ENCODE peak calls at places on chromosomes 12 and 14, in ten cellular contexts. D is stomach, L is esophagus squamous epithelium, F is ovary, W is upper lobe of right lung, A is lung, N is small intestine, K is transverse colon, B is fibroblast of lung, Q is AG04450. O is an unnamed sample. For H3K9me3, the result is how much of the 10 kb centered on the place peaks cover.

GRCh38 chr12:128784030-128784770 is 39.6 kb downstream of the SLC15A4 start:
- DNase-seq in N (no peak), B (no peak), Q (no peak), K (no peak), A (no peak), D (no peak), L (no peak), W (peak), F (no peak), O (no peak)

GRCh38 chr14:72525087-72525909 is 368.6 kb downstream of the DPF3 start:
- DNase-seq in W (no peak), A (no peak), K (no peak), B (no peak), L (no peak), F (no peak), D (no peak), N (no peak), Q (no peak), O (no peak)

GRCh38 chr14:97276573-97276972 is 479.4 kb downstream of the VRK1 start:
- DNase-seq in K (no peak), W (no peak), Q (no peak), B (no peak), A (no peak), L (no peak), F (no peak), N (no peak), D (no peak), O (no peak)

GRCh38 chr12:104423809-104424208 is 32.9 kb upstream of the CHST11 start:
- DNase-seq in Q (no peak), B (no peak), N (no peak), L (no peak), W (no peak), K (no peak), A (no peak), D (no peak), F (no peak), O (no peak)

GRCh38 chr12:127809236-127809635 is 457.7 kb upstream of the TMEM132C start:
- DNase-seq in K (no peak), B (no peak), W (no peak), Q (no peak), N (no peak), D (no peak), A (no peak), L (no peak), F (no peak), O (no peak)

GRCh38 chr12:56528836-56529235 is 7.2 kb downstream of the RBMS2 start:
- DNase-seq in W (no peak), N (no peak), K (no peak), F (no peak), A (no peak), Q (peak), B (peak), L (no peak), D (no peak), O (no peak)

GRCh38 chr14:32940066-32940651 is 1.5 kb downstream of the NPAS3 start:
- DNase-seq in W (no peak), L (no peak), N (no peak), F (no peak), Q (no peak), A (no peak), K (no peak), D (no peak), B (peak), O (no peak)

GRCh38 chr12:124761876-124762275 is 101.8 kb downstream of the SCARB1 start:
- DNase-seq in F (no peak), L (no peak), D (no peak), W (no peak), B (no peak), A (no peak), N (no peak), K (no peak), Q (no peak), O (no peak)

GRCh38 chr12:113468365-113469223 is 3.1 kb downstream of the LHX5 start:
- DNase-seq in L (no peak), A (no peak), B (no peak), N (no peak), D (no peak), K (no peak), Q (no peak), F (no peak), W (no peak), O (no peak)

GRCh38 chr12:16238661-16239060 is 38.8 kb downstream of the SLC15A5 start:
- DNase-seq in B (no peak), D (no peak), K (no peak), W (no peak), A (no peak), L (no peak), F (no peak), Q (no peak), N (no peak), O (no peak)

GRCh38 chr14:68682166-68683103 is 110.4 kb downstream of the ZFP36L1 start:
- DNase-seq in D (no peak), W (peak), B (peak), N (peak), A (peak), L (no peak), Q (peak), K (peak), F (peak), O (no peak)

GRCh38 chr12:119544780-119545625 is 48.6 kb upstream of the TMEM233 start:
- DNase-seq in L (no peak), B (peak), N (peak), W (no peak), Q (peak), F (peak), K (peak), D (peak), A (peak), O (peak)

GRCh38 chr14:65255583-65256443 is 153.5 kb upstream of the MAX start:
- DNase-seq in W (peak), B (no peak), Q (no peak), A (peak), F (no peak), N (peak), D (peak), K (peak), L (no peak), O (no peak)

GRCh38 chr12:75790219-75790618 is 241.4 kb downstream of the PHLDA1 start:
- DNase-seq in A (no peak), L (no peak), W (no peak), B (no peak), N (no peak), Q (no peak), D (no peak), F (no peak), K (no peak), O (no peak)

GRCh38 chr12:104695453-104696148 is 238.9 kb downstream of the CHST11 start:
- DNase-seq in F (no peak), L (no peak), N (no peak), A (no peak), K (peak), W (no peak), Q (peak), D (no peak), B (peak), O (no peak)

GRCh38 chr12:115437061-115437567 is 753.1 kb upstream of the TBX3 start:
- DNase-seq in W (no peak), N (no peak), L (no peak), D (no peak), F (no peak), Q (no peak), A (no peak), B (no peak), K (no peak), O (no peak)

GRCh38 chr14:105884808-105885281 is 358.5 kb downstream of the TMEM121 start:
- DNase-seq in A (no peak), L (no peak), F (peak), D (peak), Q (no peak), W (no peak), N (no peak), K (no peak), B (no peak), O (no peak)

GRCh38 chr12:4786795-4787194 is 66.6 kb downstream of the GALNT8 start:
- DNase-seq in B (no peak), L (no peak), N (no peak), W (no peak), F (no peak), A (no peak), Q (no peak), K (no peak), D (no peak), O (no peak)

GRCh38 chr12:120263725-120264040 is 1.8 kb downstream of the PXN start:
- DNase-seq in Q (no peak), N (peak), W (no peak), K (no peak), L (no peak), A (no peak), D (no peak), F (no peak), B (no peak), O (no peak)

GRCh38 chr12:111268738-111269572 is 99.9 kb downstream of the PHETA1 start:
- DNase-seq in F (no peak), Q (no peak), W (no peak), D (no peak), N (no peak), K (no peak), L (no peak), A (no peak), B (no peak), O (no peak)

GRCh38 chr12:47767197-47767724 is 5.8 kb upstream of the SLC48A1 start:
- DNase-seq in F (no peak), A (peak), Q (no peak), D (peak), B (peak), N (peak), K (peak), W (no peak), L (no peak), O (peak)

GRCh38 chr12:5748027-5748426 is 197.0 kb downstream of the ANO2 start:
- DNase-seq in D (no peak), A (no peak), N (no peak), L (no peak), K (no peak), F (no peak), B (no peak), Q (no peak), W (no peak), O (no peak)

GRCh38 chr14:80959448-80960006 is 4.1 kb downstream of the TSHR start:
- DNase-seq in A (no peak), B (no peak), W (no peak), D (no peak), Q (no peak), K (peak), F (no peak), L (peak), N (peak), O (no peak)

GRCh38 chr12:1676043-1676442 is 14.8 kb upstream of the ADIPOR2 start:
- DNase-seq in Q (no peak), D (no peak), W (no peak), K (no peak), F (no peak), B (no peak), L (no peak), N (no peak), A (no peak), O (no peak)

GRCh38 chr12:1680804-1681492 is 9.9 kb upstream of the ADIPOR2 start:
- DNase-seq in L (no peak), F (no peak), Q (no peak), D (no peak), B (no peak), K (peak), A (no peak), N (peak), W (no peak), O (no peak)

GRCh38 chr12:1681493-1681807 is 9.4 kb upstream of the ADIPOR2 start:
- DNase-seq in K (no peak), N (no peak), A (no peak), W (no peak), F (no peak), L (no peak), D (no peak), B (no peak), Q (no peak), O (no peak)
- H3K9me3 ChIP-seq in K (under half), N (under half), A (under half), W (under half), F (under half), L (under half), D (under half), B (under half), Q (under half), O (under half)

DNA sequence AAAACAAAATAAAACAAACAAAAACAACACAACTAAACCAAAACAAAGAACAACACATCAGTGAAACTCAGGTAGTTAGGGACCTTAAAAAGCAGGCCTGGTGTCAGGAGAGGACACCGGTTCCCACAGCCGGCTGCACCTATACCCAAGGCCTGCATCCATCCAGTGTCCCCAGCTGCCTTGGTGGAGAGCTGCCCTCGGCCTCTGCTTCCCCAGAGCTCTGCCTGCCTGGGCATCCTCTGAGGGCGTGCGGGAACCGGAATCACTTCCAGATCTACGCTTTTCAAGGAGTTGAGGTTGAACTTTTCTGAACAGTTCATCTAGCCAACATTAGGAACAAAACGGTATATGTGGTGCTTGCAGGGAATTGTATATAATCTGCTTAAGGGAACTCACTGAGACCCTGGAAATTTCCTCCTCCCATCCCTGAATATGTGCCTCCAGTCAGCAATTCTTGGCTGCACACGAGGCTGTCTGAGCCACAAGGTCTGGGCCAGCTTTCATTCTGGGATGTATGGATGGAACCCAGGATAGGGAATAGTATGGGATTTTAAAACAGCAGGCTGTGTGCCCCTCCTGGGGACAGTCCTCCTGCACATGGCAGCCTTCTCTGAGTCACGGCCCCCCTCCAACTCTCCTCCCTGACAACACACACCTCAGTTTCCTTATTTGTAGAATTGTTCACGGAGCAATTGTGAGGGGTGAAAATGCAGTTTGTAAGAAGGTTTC is 319.0 kb upstream of the RTL1 start:
- DNase-seq in L (no peak), D (no peak), W (no peak), A (no peak), Q (no peak), F (no peak), N (no peak), B (no peak), K (no peak), O (no peak)
- H3K4me3 ChIP-seq in L (no peak), D (no peak), W (no peak), A (no peak), Q (no peak), F (no peak), N (no peak), B (no peak), K (no peak), O (no peak)

GRCh38 chr12:17810399-17810798 is 279.6 kb downstream of the RERGL start:
- DNase-seq in Q (no peak), B (no peak), F (no peak), D (no peak), W (no peak), N (no peak), K (no peak), A (no peak), L (no peak), O (no peak)
- H3K9me3 ChIP-seq in Q (under half), B (under half), F (under half), D (under half), W (under half), N (under half), K (under half), A (under half), L (under half), O (under half)

DNA sequence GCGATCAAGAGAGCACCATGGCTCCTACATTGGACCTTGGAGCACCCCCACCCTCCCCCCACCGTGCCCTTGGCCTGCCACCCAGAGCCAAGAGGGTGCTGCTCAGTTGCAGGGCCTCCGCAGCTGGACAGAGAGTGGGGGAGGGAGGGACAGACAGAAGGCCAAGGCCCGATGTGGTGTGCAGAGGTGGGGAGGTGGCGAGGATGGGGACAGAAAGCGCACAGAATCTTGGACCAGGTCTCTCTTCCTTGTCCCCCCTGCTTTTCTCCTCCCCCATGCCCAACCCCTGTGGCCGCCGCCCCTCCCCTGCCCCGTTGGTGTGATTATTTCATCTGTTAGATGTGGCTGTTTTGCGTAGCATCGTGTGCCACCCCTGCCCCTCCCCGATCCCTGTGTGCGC is 1.8 kb upstream of the RNU7-1 start:
- DNase-seq in B (no peak), A (no peak), W (no peak), F (peak), N (no peak), K (no peak), D (no peak), L (no peak), Q (no peak), O (no peak)
- H3K4me3 ChIP-seq in B (no peak), A (no peak), W (no peak), F (no peak), N (no peak), K (no peak), D (no peak), L (no peak), Q (no peak), O (no peak)

GRCh38 chr14:20195911-20196310 is 5.2 kb downstream of the OR11G2 start:
- DNase-seq in Q (no peak), K (no peak), B (no peak), A (no peak), L (no peak), W (no peak), D (no peak), N (no peak), F (no peak), O (no peak)

GRCh38 chr14:20194101-20194500 is 3.4 kb downstream of the OR11G2 start:
- DNase-seq in W (no peak), K (no peak), F (no peak), B (no peak), Q (no peak), D (no peak), N (no peak), L (no peak), A (no peak), O (no peak)

GRCh38 chr14:20191396-20191795 is 700 bp downstream of the OR11G2 start:
- DNase-seq in Q (no peak), F (no peak), L (no peak), K (no peak), A (no peak), D (no peak), W (no peak), N (no peak), B (no peak), O (no peak)

GRCh38 chr14:20190596-20190995 is at the start of gene OR11G2:
- DNase-seq in B (no peak), F (no peak), L (no peak), K (no peak), D (no peak), Q (no peak), A (no peak), W (no peak), N (no peak), O (no peak)
- H3K9me3 ChIP-seq in B (under half), F (under half), L (under half), K (under half), D (under half), Q (under half), A (under half), W (under half), N (under half), O (under half)

DNA sequence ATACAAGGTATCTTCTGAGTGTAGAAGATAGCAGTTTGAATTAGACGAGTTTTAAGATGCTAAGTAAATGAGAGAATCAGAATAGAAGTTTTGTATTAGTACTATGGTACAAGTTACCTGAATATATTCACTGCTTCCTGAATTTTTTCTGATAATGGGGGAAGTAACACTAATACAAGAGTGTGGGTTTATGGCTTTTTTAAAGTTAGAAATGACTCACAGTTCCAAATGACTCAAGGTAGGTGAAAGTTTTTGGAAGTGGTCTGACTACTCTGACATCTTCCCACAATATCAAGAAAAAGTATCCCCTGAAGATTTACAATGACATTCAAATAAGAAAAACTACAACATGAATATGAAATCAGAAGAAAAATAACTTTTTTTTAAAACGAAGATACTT is 123.7 kb upstream of the GARIN6 start:
- DNase-seq in A (no peak), B (no peak), K (no peak), L (no peak), D (no peak), N (no peak), W (no peak), Q (no peak), F (no peak), O (no peak)
- H3K4me3 ChIP-seq in A (no peak), B (no peak), K (no peak), L (no peak), D (no peak), N (no peak), W (no peak), Q (no peak), F (no peak), O (no peak)

GRCh38 chr12:65606008-65606766 is 218.1 kb upstream of the HMGA2 start:
- DNase-seq in B (no peak), N (no peak), F (no peak), D (no peak), K (no peak), Q (no peak), L (no peak), W (no peak), A (no peak), O (no peak)
- H3K9me3 ChIP-seq in B (under half), N (under half), F (under half), D (under half), K (under half), Q (under half), L (under half), W (under half), A (under half), O (under half)

GRCh38 chr12:81811778-81812125 is 52.6 kb upstream of the PPFIA2 start:
- DNase-seq in D (no peak), W (no peak), L (no peak), A (no peak), N (no peak), F (no peak), B (no peak), Q (no peak), K (no peak), O (no peak)

GRCh38 chr12:81811066-81811777 is 52.1 kb upstream of the PPFIA2 start:
- DNase-seq in L (no peak), K (no peak), Q (no peak), W (no peak), A (no peak), B (no peak), D (no peak), F (no peak), N (no peak), O (no peak)

GRCh38 chr12:81809113-81809777 is 50.1 kb upstream of the PPFIA2 start:
- DNase-seq in D (no peak), K (no peak), Q (no peak), L (no peak), F (no peak), A (no peak), B (no peak), N (no peak), W (no peak), O (no peak)

GRCh38 chr12:81815611-81816010 is 56.5 kb upstream of the PPFIA2 start:
- DNase-seq in F (no peak), D (no peak), N (no peak), W (no peak), B (no peak), K (no peak), Q (no peak), L (no peak), A (no peak), O (no peak)

DNA sequence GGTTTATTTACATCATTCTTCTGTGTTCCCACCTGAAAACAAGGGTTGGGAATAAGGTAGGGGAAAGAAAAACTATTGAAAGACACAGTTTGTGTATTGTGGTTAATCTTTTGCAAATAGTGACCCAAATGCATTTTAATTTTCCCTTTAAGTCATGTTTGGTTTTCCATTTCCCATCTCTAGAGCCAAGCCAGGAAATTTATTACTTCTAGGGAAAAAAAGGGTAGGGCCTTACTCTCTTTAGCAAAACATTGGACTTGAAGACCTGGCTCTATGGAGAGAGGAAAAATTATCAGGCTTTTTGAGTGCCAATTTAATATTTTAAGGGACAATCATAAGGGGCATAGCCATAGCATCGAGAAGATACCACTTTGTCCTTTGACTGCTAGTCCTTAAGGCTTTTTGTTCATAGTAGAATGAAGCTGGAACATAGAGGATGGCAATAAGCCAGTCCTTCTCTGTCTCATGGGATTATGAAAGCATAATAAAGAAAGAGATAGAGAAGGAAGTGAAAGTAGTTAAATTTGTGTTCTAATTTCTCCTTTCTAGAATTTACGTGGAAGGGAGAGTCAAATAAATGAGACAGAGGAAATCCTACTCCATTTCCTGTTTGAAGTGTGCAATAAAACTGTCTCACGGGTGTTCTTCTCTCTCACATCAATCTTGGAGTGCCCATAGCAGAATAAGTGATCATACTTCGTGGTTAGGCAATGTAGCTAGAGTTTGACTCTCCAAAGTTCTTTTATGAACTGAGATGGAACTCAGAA is 50.9 kb upstream of the PPFIA2 start:
- DNase-seq in B (no peak), F (no peak), N (no peak), W (no peak), A (no peak), D (no peak), Q (no peak), L (no peak), K (no peak), O (no peak)
- H3K4me3 ChIP-seq in B (no peak), F (no peak), N (no peak), W (no peak), A (no peak), D (no peak), Q (no peak), L (no peak), K (no peak), O (no peak)

O was measured in psoas muscle.